ENCODE peak calls at places on chromosomes 7 and 10, in ten cellular contexts. One of them, this sample, is unnamed.

GRCh38 chr7:50757703-50758390 is 24.8 kb downstream of the GRB10 start:
- DNase-seq in NAMALWA: no peak
- DNase-seq in EH: no peak
- DNase-seq in Right ventricle myocardium superior: no peak
- DNase-seq in astrocyte of the spinal cord: no peak
- DNase-seq in posterior cingulate gyrus: no peak
- DNase-seq in activated CD8-positive, alpha-beta T cell treated with anti-CD3 and anti-CD28 coated beads for 36 hours: no peak
- DNase-seq in H7: no peak
- DNase-seq in T-helper 22 cell: no peak
- DNase-seq in bronchial epithelial cell: no peak
- DNase-seq in this sample: no peak

GRCh38 chr7:134086998-134087735 is 40.0 kb upstream of the LRGUK start:
- DNase-seq in NAMALWA: no peak
- DNase-seq in EH: no peak
- DNase-seq in Right ventricle myocardium superior: no peak
- DNase-seq in astrocyte of the spinal cord: no peak
- DNase-seq in posterior cingulate gyrus: no peak
- DNase-seq in activated CD8-positive, alpha-beta T cell treated with anti-CD3 and anti-CD28 coated beads for 36 hours: no peak
- DNase-seq in H7: no peak
- DNase-seq in T-helper 22 cell: no peak
- DNase-seq in bronchial epithelial cell: no peak
- DNase-seq in this sample: no peak

GRCh38 chr7:127536426-127537152 is 48.8 kb downstream of the GCC1 start:
- DNase-seq in NAMALWA: no peak
- DNase-seq in EH: no peak
- DNase-seq in Right ventricle myocardium superior: no peak
- DNase-seq in astrocyte of the spinal cord: no peak
- DNase-seq in posterior cingulate gyrus: no peak
- DNase-seq in activated CD8-positive, alpha-beta T cell treated with anti-CD3 and anti-CD28 coated beads for 36 hours: no peak
- DNase-seq in H7: peak; percentile 38
- DNase-seq in T-helper 22 cell: no peak
- DNase-seq in bronchial epithelial cell: no peak
- DNase-seq in this sample: no peak

GRCh38 chr10:6986927-6987326 is 406.9 kb upstream of the PRKCQ start:
- DNase-seq in NAMALWA: no peak
- DNase-seq in EH: no peak
- DNase-seq in Right ventricle myocardium superior: no peak
- DNase-seq in astrocyte of the spinal cord: no peak
- DNase-seq in posterior cingulate gyrus: no peak
- DNase-seq in activated CD8-positive, alpha-beta T cell treated with anti-CD3 and anti-CD28 coated beads for 36 hours: no peak
- DNase-seq in H7: no peak
- DNase-seq in T-helper 22 cell: no peak
- DNase-seq in bronchial epithelial cell: no peak
- DNase-seq in this sample: no peak

GRCh38 chr10:125091891-125092290 is 68.5 kb downstream of the CTBP2 start:
- DNase-seq in NAMALWA: no peak
- DNase-seq in EH: peak; percentile 68
- DNase-seq in Right ventricle myocardium superior: no peak
- DNase-seq in astrocyte of the spinal cord: no peak
- DNase-seq in posterior cingulate gyrus: no peak
- DNase-seq in activated CD8-positive, alpha-beta T cell treated with anti-CD3 and anti-CD28 coated beads for 36 hours: no peak
- DNase-seq in H7: no peak
- DNase-seq in T-helper 22 cell: no peak
- DNase-seq in bronchial epithelial cell: no peak
- DNase-seq in this sample: no peak

GRCh38 chr10:8294779-8295178 is 240.3 kb downstream of the GATA3 start:
- DNase-seq in NAMALWA: no peak
- DNase-seq in EH: no peak
- DNase-seq in Right ventricle myocardium superior: no peak
- DNase-seq in astrocyte of the spinal cord: no peak
- DNase-seq in posterior cingulate gyrus: no peak
- DNase-seq in activated CD8-positive, alpha-beta T cell treated with anti-CD3 and anti-CD28 coated beads for 36 hours: no peak
- DNase-seq in H7: no peak
- DNase-seq in T-helper 22 cell: no peak
- DNase-seq in bronchial epithelial cell: no peak
- DNase-seq in this sample: no peak

GRCh38 chr7:142438923-142439515 is 181.2 kb upstream of the PRSS58 start:
- DNase-seq in NAMALWA: no peak
- DNase-seq in EH: no peak
- DNase-seq in Right ventricle myocardium superior: no peak
- DNase-seq in astrocyte of the spinal cord: no peak
- DNase-seq in posterior cingulate gyrus: no peak
- DNase-seq in activated CD8-positive, alpha-beta T cell treated with anti-CD3 and anti-CD28 coated beads for 36 hours: no peak
- DNase-seq in H7: no peak
- DNase-seq in T-helper 22 cell: no peak
- DNase-seq in bronchial epithelial cell: no peak
- DNase-seq in this sample: no peak

GRCh38 chr10:49601857-49602256 is 8.3 kb upstream of the SLC18A3 start:
- DNase-seq in NAMALWA: no peak
- DNase-seq in EH: peak; percentile 54
- DNase-seq in Right ventricle myocardium superior: no peak
- DNase-seq in astrocyte of the spinal cord: no peak
- DNase-seq in posterior cingulate gyrus: no peak
- DNase-seq in activated CD8-positive, alpha-beta T cell treated with anti-CD3 and anti-CD28 coated beads for 36 hours: no peak
- DNase-seq in H7: peak; percentile 29
- DNase-seq in T-helper 22 cell: no peak
- DNase-seq in bronchial epithelial cell: peak; percentile 75
- DNase-seq in this sample: no peak

GRCh38 chr10:43231523-43232078 is 35.3 kb downstream of the RASGEF1A start:
- DNase-seq in NAMALWA: peak; percentile 39
- DNase-seq in EH: no peak
- DNase-seq in Right ventricle myocardium superior: peak; percentile 20
- DNase-seq in astrocyte of the spinal cord: no peak
- DNase-seq in posterior cingulate gyrus: peak; percentile 7
- DNase-seq in activated CD8-positive, alpha-beta T cell treated with anti-CD3 and anti-CD28 coated beads for 36 hours: peak; percentile 45
- DNase-seq in H7: peak; percentile 31
- DNase-seq in T-helper 22 cell: no peak
- DNase-seq in bronchial epithelial cell: no peak
- DNase-seq in this sample: no peak

GRCh38 chr7:36535866-36536664 is 146.4 kb downstream of the ANLN start:
- DNase-seq in NAMALWA: no peak
- DNase-seq in EH: no peak
- DNase-seq in Right ventricle myocardium superior: no peak
- DNase-seq in astrocyte of the spinal cord: peak; percentile 41
- DNase-seq in posterior cingulate gyrus: no peak
- DNase-seq in activated CD8-positive, alpha-beta T cell treated with anti-CD3 and anti-CD28 coated beads for 36 hours: no peak
- DNase-seq in H7: no peak
- DNase-seq in T-helper 22 cell: no peak
- DNase-seq in bronchial epithelial cell: peak; percentile 60
- DNase-seq in this sample: no peak

GRCh38 chr10:5902511-5903274 is 12.7 kb downstream of the FBH1 start:
- DNase-seq in NAMALWA: no peak
- DNase-seq in EH: no peak
- DNase-seq in Right ventricle myocardium superior: peak; percentile 60
- DNase-seq in astrocyte of the spinal cord: no peak
- DNase-seq in posterior cingulate gyrus: no peak
- DNase-seq in activated CD8-positive, alpha-beta T cell treated with anti-CD3 and anti-CD28 coated beads for 36 hours: no peak
- DNase-seq in H7: no peak
- DNase-seq in T-helper 22 cell: no peak
- DNase-seq in bronchial epithelial cell: no peak
- DNase-seq in this sample: no peak

GRCh38 chr10:19993714-19994343 is 177.6 kb downstream of the PLXDC2 start:
- DNase-seq in NAMALWA: no peak
- DNase-seq in EH: no peak
- DNase-seq in Right ventricle myocardium superior: no peak
- DNase-seq in astrocyte of the spinal cord: no peak
- DNase-seq in posterior cingulate gyrus: no peak
- DNase-seq in activated CD8-positive, alpha-beta T cell treated with anti-CD3 and anti-CD28 coated beads for 36 hours: no peak
- DNase-seq in H7: no peak
- DNase-seq in T-helper 22 cell: no peak
- DNase-seq in bronchial epithelial cell: no peak
- DNase-seq in this sample: no peak

GRCh38 chr10:82213784-82214183 is 338.8 kb downstream of the NRG3 start:
- DNase-seq in NAMALWA: no peak
- DNase-seq in EH: no peak
- DNase-seq in Right ventricle myocardium superior: no peak
- DNase-seq in astrocyte of the spinal cord: no peak
- DNase-seq in posterior cingulate gyrus: no peak
- DNase-seq in activated CD8-positive, alpha-beta T cell treated with anti-CD3 and anti-CD28 coated beads for 36 hours: no peak
- DNase-seq in H7: no peak
- DNase-seq in T-helper 22 cell: no peak
- DNase-seq in bronchial epithelial cell: no peak
- DNase-seq in this sample: no peak

GRCh38 chr7:23115991-23116390 is 10.4 kb downstream of the KLHL7 start:
- DNase-seq in NAMALWA: no peak
- DNase-seq in EH: peak; percentile 26
- DNase-seq in Right ventricle myocardium superior: no peak
- DNase-seq in astrocyte of the spinal cord: no peak
- DNase-seq in posterior cingulate gyrus: no peak
- DNase-seq in activated CD8-positive, alpha-beta T cell treated with anti-CD3 and anti-CD28 coated beads for 36 hours: no peak
- DNase-seq in H7: peak; percentile 42
- DNase-seq in T-helper 22 cell: no peak
- DNase-seq in bronchial epithelial cell: no peak
- DNase-seq in this sample: no peak

GRCh38 chr7:84025332-84025927 is 169.2 kb downstream of the SEMA3A start:
- DNase-seq in NAMALWA: no peak
- DNase-seq in EH: peak; percentile 99
- DNase-seq in Right ventricle myocardium superior: no peak
- DNase-seq in astrocyte of the spinal cord: peak; percentile 97
- DNase-seq in posterior cingulate gyrus: no peak
- DNase-seq in activated CD8-positive, alpha-beta T cell treated with anti-CD3 and anti-CD28 coated beads for 36 hours: no peak
- DNase-seq in H7: no peak
- DNase-seq in T-helper 22 cell: no peak
- DNase-seq in bronchial epithelial cell: peak; percentile 64
- DNase-seq in this sample: peak; percentile 83

GRCh38 chr10:92547676-92548075 is 26.2 kb downstream of the IDE start:
- DNase-seq in NAMALWA: no peak
- DNase-seq in EH: no peak
- DNase-seq in Right ventricle myocardium superior: no peak
- DNase-seq in astrocyte of the spinal cord: no peak
- DNase-seq in posterior cingulate gyrus: no peak
- DNase-seq in activated CD8-positive, alpha-beta T cell treated with anti-CD3 and anti-CD28 coated beads for 36 hours: no peak
- DNase-seq in H7: no peak
- DNase-seq in T-helper 22 cell: no peak
- DNase-seq in bronchial epithelial cell: no peak
- DNase-seq in this sample: no peak

GRCh38 chr10:21705142-21705827 is 171.3 kb downstream of the MLLT10 start:
- DNase-seq in NAMALWA: no peak
- DNase-seq in EH: no peak
- DNase-seq in Right ventricle myocardium superior: no peak
- DNase-seq in astrocyte of the spinal cord: no peak
- DNase-seq in posterior cingulate gyrus: no peak
- DNase-seq in activated CD8-positive, alpha-beta T cell treated with anti-CD3 and anti-CD28 coated beads for 36 hours: no peak
- DNase-seq in H7: no peak
- DNase-seq in T-helper 22 cell: no peak
- DNase-seq in bronchial epithelial cell: no peak
- DNase-seq in this sample: no peak